ENCODE peak calls at places on chromosomes 13 and 19, in ten cellular contexts. H is CD8-positive, alpha-beta T cell; J is tibial nerve; E is foreskin fibroblast; X is colonic mucosa; W is esophagus muscularis mucosa; A is A549; U is thoracic aorta; G is mammary epithelial cell; I is cardiac muscle cell. P is an unnamed sample.

GRCh38 chr13:22126433-22127021 is 455.7 kb downstream of the FGF9 start:
- DNase-seq in W (no peak), J (no peak), I (no peak), G (no peak), A (no peak), E (no peak), U (no peak), H (no peak), X (no peak), P (no peak)

GRCh38 chr13:90238433-90238832 is 1109.1 kb upstream of the MIR17HG start:
- DNase-seq in G (peak), X (no peak), I (peak), A (no peak), E (no peak), J (no peak), U (no peak), H (no peak), W (no peak), P (peak)

GRCh38 chr13:39663958-39664357 is 8.5 kb downstream of the COG6 start:
- DNase-seq in H (no peak), U (no peak), J (no peak), I (no peak), A (no peak), G (no peak), E (no peak), X (no peak), W (no peak), P (no peak)

GRCh38 chr13:95298971-95299627 is 2.2 kb downstream of the ABCC4 start:
- DNase-seq in X (no peak), J (no peak), G (peak), I (peak), A (peak), W (no peak), U (no peak), E (peak), H (no peak), P (no peak)

GRCh38 chr13:99028890-99029289 is 51.0 kb upstream of the DOCK9 start:
- DNase-seq in E (no peak), J (no peak), X (peak), A (peak), G (no peak), W (peak), H (peak), U (no peak), I (no peak), P (no peak)

GRCh38 chr13:40445557-40445990 is 220.9 kb downstream of the FOXO1 start:
- DNase-seq in W (no peak), X (peak), E (no peak), U (no peak), H (no peak), G (peak), I (peak), J (no peak), A (no peak), P (no peak)

GRCh38 chr19:51256053-51256682 is 5.3 kb downstream of the SIGLECL1 start:
- DNase-seq in I (no peak), H (no peak), G (no peak), A (no peak), J (no peak), U (no peak), W (no peak), E (no peak), X (no peak), P (no peak)

GRCh38 chr13:40017662-40018262 is 362.3 kb downstream of the COG6 start:
- DNase-seq in G (no peak), H (no peak), A (no peak), U (no peak), J (no peak), I (no peak), X (no peak), W (no peak), E (no peak), P (no peak)

GRCh38 chr19:16942583-16942982 is 53.8 kb downstream of the F2RL3 start:
- DNase-seq in I (no peak), X (no peak), G (no peak), E (no peak), J (no peak), W (no peak), U (no peak), A (no peak), H (no peak), P (no peak)

GRCh38 chr19:18340990-18341868 is 831 bp downstream of the PGPEP1 start:
- DNase-seq in A (no peak), U (no peak), I (peak), H (peak), J (peak), G (no peak), X (peak), W (no peak), E (peak), P (no peak)

GRCh38 chr19:16872728-16873127 is 16.1 kb upstream of the F2RL3 start:
- DNase-seq in E (no peak), X (no peak), H (no peak), J (no peak), I (no peak), U (no peak), A (no peak), W (no peak), G (no peak), P (no peak)

GRCh38 chr13:102402292-102402691 is 444 bp upstream of the FGF14 start:
- DNase-seq in W (no peak), A (no peak), I (peak), E (peak), G (no peak), H (peak), U (no peak), X (no peak), J (no peak), P (no peak)

GRCh38 chr19:18098891-18099622 is 1.5 kb downstream of the MAST3 start:
- DNase-seq in I (no peak), H (peak), J (no peak), X (no peak), A (no peak), U (no peak), E (no peak), W (no peak), G (no peak), P (no peak)

GRCh38 chr19:6509118-6509971 is 7.2 kb upstream of the TUBB4A start:
- DNase-seq in A (peak), H (no peak), G (no peak), E (no peak), J (peak), U (no peak), I (no peak), W (no peak), X (no peak), P (no peak)

GRCh38 chr13:102571075-102571474 is 25.7 kb upstream of the TPP2 start:
- DNase-seq in G (no peak), X (no peak), W (no peak), A (no peak), H (no peak), J (no peak), I (no peak), U (no peak), E (peak), P (no peak)

GRCh38 chr19:39852882-39853281 is 6.7 kb upstream of the FBL start:
- DNase-seq in U (no peak), W (no peak), A (no peak), J (no peak), G (no peak), E (no peak), X (no peak), H (no peak), I (no peak), P (no peak)

GRCh38 chr19:39941615-39942507 is 7.4 kb upstream of the FCGBP start:
- DNase-seq in W (peak), X (no peak), J (no peak), I (peak), A (no peak), H (peak), G (peak), U (no peak), E (no peak), P (peak)

GRCh38 chr19:391199-391557 is 17.8 kb downstream of the C2CD4C start:
- DNase-seq in J (no peak), G (no peak), W (no peak), H (no peak), X (no peak), E (no peak), A (no peak), I (no peak), U (no peak), P (no peak)

GRCh38 chr13:104318121-104318520 is 1251.9 kb upstream of the SLC10A2 start:
- DNase-seq in E (peak), J (no peak), H (no peak), G (peak), A (no peak), I (peak), U (no peak), X (no peak), W (no peak), P (peak)

GRCh38 chr13:45859682-45860081 is 8.1 kb upstream of the SIAH3 start:
- DNase-seq in E (no peak), A (no peak), J (no peak), W (peak), U (no peak), G (peak), H (no peak), I (no peak), X (no peak), P (no peak)

GRCh38 chr13:79417741-79418140 is 11.7 kb upstream of the RBM26 start:
- DNase-seq in W (no peak), I (no peak), E (no peak), A (no peak), U (no peak), J (no peak), G (no peak), X (no peak), H (no peak), P (no peak)

GRCh38 chr19:29804493-29804892 is 7.3 kb upstream of the CCNE1 start:
- DNase-seq in E (no peak), I (no peak), G (no peak), X (no peak), A (no peak), W (no peak), U (no peak), J (no peak), H (no peak), P (no peak)

GRCh38 chr19:8826371-8826770 is 5.7 kb downstream of the ZNF558 start:
- DNase-seq in I (no peak), X (no peak), U (no peak), A (peak), E (no peak), W (no peak), G (no peak), H (no peak), J (no peak), P (no peak)

GRCh38 chr13:113458218-113459065 is 5.2 kb upstream of the ADPRHL1 start:
- DNase-seq in X (no peak), U (no peak), I (peak), E (no peak), W (peak), H (no peak), J (no peak), A (peak), G (no peak), P (no peak)

GRCh38 chr13:93398167-93398566 is 171.6 kb downstream of the GPC6 start:
- DNase-seq in G (no peak), I (peak), E (peak), W (no peak), X (no peak), H (no peak), A (no peak), J (no peak), U (no peak), P (no peak)

GRCh38 chr19:42985588-42985987 is 40.7 kb downstream of the PSG11 start:
- DNase-seq in A (no peak), E (peak), H (no peak), U (no peak), I (no peak), X (no peak), W (no peak), G (no peak), J (no peak), P (no peak)

GRCh38 chr19:16608290-16608704 is 19.7 kb downstream of the MED26 start:
- DNase-seq in G (peak), J (no peak), A (no peak), U (peak), E (peak), W (no peak), X (no peak), H (no peak), I (peak), P (peak)

GRCh38 chr19:17985037-17985818 is 18.3 kb downstream of the KCNN1 start:
- DNase-seq in W (no peak), E (no peak), H (no peak), G (no peak), U (no peak), I (no peak), J (no peak), X (no peak), A (peak), P (no peak)

GRCh38 chr13:97261254-97262015 is 39.3 kb downstream of the MBNL2 start:
- DNase-seq in H (peak), W (no peak), G (no peak), I (no peak), A (no peak), E (no peak), X (no peak), U (no peak), J (no peak), P (no peak)

GRCh38 chr13:32883501-32883900 is 132.7 kb upstream of the KL start:
- DNase-seq in W (no peak), H (no peak), A (no peak), X (no peak), I (peak), E (peak), J (no peak), U (no peak), G (no peak), P (peak)

GRCh38 chr19:662962-663681 is at the start of gene RNF126:
- DNase-seq in G (peak), E (peak), U (peak), H (peak), I (peak), J (peak), A (peak), X (peak), W (peak), P (peak)

GRCh38 chr19:30084390-30084819 is 142.4 kb downstream of the URI1 start:
- DNase-seq in E (no peak), I (no peak), G (no peak), W (no peak), U (no peak), H (no peak), A (no peak), X (no peak), J (no peak), P (no peak)

GRCh38 chr19:50843701-50844221 is 10.4 kb upstream of the KLK15 start:
- DNase-seq in J (no peak), E (no peak), U (no peak), H (no peak), I (no peak), G (no peak), A (no peak), W (no peak), X (no peak), P (peak)

GRCh38 chr13:73173160-73173905 is 114.5 kb downstream of the KLF5 start:
- DNase-seq in A (no peak), I (no peak), G (no peak), H (no peak), X (no peak), W (no peak), E (no peak), J (no peak), U (no peak), P (no peak)

GRCh38 chr19:38049105-38049649 is 142.2 kb downstream of the SIPA1L3 start:
- DNase-seq in E (peak), I (peak), U (no peak), W (no peak), H (peak), X (no peak), J (no peak), A (no peak), G (no peak), P (no peak)

GRCh38 chr19:54456423-54457373 is 6.9 kb downstream of the LENG9 start:
- DNase-seq in E (no peak), X (no peak), H (no peak), W (no peak), A (no peak), I (no peak), U (no peak), J (no peak), G (no peak), P (no peak)

GRCh38 chr19:13151605-13152355 is 1.6 kb downstream of the IER2 start:
- DNase-seq in W (peak), J (peak), U (peak), A (peak), G (peak), E (peak), I (peak), X (peak), H (peak), P (peak)
- TF ChIP-seq CTCF in W (no peak), J (peak), U (peak), A (no peak), G (peak), E (no peak), I (no peak), X (no peak), H (no peak), P (no peak)

GRCh38 chr19:3187662-3188511 is 2.2 kb downstream of the NCLN start:
- DNase-seq in J (no peak), E (no peak), W (no peak), I (no peak), H (no peak), U (no peak), A (no peak), G (no peak), X (no peak), P (no peak)
- H3K4me3 ChIP-seq in J (no peak), E (no peak), W (no peak), I (no peak), H (no peak), U (no peak), A (no peak), G (no peak), X (peak), P (peak)

GRCh38 chr13:50617134-50617721 is 226.3 kb downstream of the DLEU7 start:
- DNase-seq in H (no peak), J (no peak), A (peak), W (no peak), G (peak), U (no peak), E (peak), X (peak), I (peak), P (peak)
- TF ChIP-seq CTCF in H (no peak), J (no peak), A (no peak), W (no peak), G (no peak), U (no peak), E (no peak), X (no peak), I (no peak), P (no peak)

GRCh38 chr13:31477961-31478360 is 261.4 kb upstream of the RXFP2 start:
- DNase-seq in A (no peak), G (no peak), E (peak), I (peak), W (no peak), X (no peak), U (no peak), J (no peak), H (no peak), P (no peak)
- H3K4me3 ChIP-seq in A (no peak), G (no peak), E (no peak), I (no peak), W (no peak), X (no peak), U (no peak), J (no peak), H (no peak), P (no peak)

GRCh38 chr13:66402546-66402945 is 827.6 kb downstream of the PCDH9 start:
- DNase-seq in I (no peak), J (no peak), E (no peak), W (no peak), H (no peak), G (no peak), X (no peak), U (no peak), A (peak), P (no peak)

GRCh38 chr13:66402071-66402470 is 828.1 kb downstream of the PCDH9 start:
- DNase-seq in X (no peak), E (no peak), A (peak), G (no peak), W (no peak), H (no peak), I (no peak), U (no peak), J (no peak), P (no peak)

GRCh38 chr13:66407159-66407558 is 823.0 kb downstream of the PCDH9 start:
- DNase-seq in H (no peak), X (no peak), U (no peak), I (no peak), A (no peak), G (no peak), E (no peak), W (no peak), J (no peak), P (no peak)

GRCh38 chr13:66409542-66409941 is 820.6 kb downstream of the PCDH9 start:
- DNase-seq in I (no peak), H (no peak), X (no peak), A (no peak), W (no peak), U (no peak), G (no peak), J (no peak), E (no peak), P (no peak)

DNA sequence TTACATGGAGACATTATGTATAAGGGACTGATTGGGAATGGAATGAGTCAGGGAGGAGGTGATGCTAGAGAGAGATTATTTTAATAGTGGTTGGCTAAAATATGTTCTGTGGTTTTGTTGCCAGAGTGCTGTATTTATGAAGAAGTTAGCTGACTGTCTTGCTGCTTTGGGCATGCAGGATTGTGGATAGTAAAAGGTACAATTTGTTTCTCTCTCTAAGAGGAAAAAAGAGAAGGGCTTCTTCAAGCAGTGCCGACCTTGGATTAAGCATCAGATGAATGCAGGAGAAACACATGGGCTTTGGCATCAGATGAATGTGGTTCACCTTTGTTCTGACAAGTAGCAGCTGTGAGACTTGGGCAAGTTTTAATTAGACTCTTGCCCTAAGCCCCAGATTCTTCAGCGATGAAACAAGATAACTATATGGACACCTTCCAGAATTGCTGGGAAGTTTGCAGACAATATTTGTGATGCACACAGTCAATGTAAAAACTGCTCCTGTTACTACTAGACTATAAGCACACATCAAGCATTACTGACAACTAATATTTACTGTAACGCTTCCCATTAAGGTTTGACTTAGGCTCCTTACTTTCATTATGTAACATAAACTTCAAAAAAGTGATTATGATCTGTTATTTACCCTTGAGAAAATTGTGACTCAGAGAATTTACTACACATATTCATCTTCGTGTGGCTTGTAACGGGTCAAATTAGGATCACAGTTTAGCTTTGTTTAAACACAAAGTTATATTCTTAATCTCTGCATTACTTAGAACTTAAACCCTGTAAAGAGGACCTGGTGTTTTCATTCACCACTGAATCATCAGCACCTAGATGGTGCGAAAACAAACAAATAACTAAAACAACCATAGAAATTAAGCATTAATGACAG is 824.0 kb downstream of the PCDH9 start:
- DNase-seq in H (no peak), A (no peak), X (no peak), I (peak), U (no peak), E (peak), G (peak), W (no peak), J (no peak), P (no peak)
- TF ChIP-seq CTCF in H (no peak), A (no peak), X (no peak), I (no peak), U (no peak), E (no peak), G (no peak), W (no peak), J (no peak), P (no peak)

DNA sequence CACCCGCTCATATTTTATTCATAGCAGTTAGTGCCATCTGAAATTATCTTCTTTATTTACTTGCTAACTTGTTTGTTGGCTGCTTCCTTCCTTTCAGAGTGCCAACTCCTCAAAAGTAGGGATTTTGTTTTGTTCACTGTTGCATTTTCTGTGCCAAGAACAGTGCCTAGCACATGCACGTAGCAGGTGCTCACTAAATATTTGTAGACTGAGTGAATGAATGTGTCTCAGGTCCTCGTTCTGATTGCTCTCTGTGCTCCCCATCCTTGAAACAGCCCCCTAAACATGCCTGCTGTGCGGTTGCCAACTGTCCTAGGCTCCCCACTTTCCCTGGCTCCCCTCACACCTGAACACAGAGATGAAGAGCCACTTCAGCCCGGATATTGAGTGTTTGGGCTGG is 1.5 kb downstream of the GIPC1 start:
- DNase-seq in J (no peak), E (no peak), X (no peak), G (no peak), U (no peak), A (no peak), I (no peak), W (no peak), H (no peak), P (no peak)
- H3K4me3 ChIP-seq in J (peak), E (peak), X (peak), G (peak), U (peak), A (peak), I (no peak), W (peak), H (no peak), P (peak)

P was measured in LNCaP clone FGC.